ENCODE peak calls at places on chromosomes 2 and 18, in six cellular contexts. C, Y, G, Q, I and H are unnamed samples.

GRCh38 chr18:38450876-38451275 is 885.3 kb upstream of the CELF4 start:
- DNase-seq in C (no peak), Y (no peak), G (no peak), Q (no peak), I (no peak), H (no peak)

GRCh38 chr18:65056575-65056974 is 694.2 kb upstream of the CDH7 start:
- DNase-seq in C (no peak), Y (no peak), G (no peak), Q (no peak), I (no peak), H (no peak)

GRCh38 chr2:939936-940620 is 10.6 kb upstream of the SNTG2 start:
- DNase-seq in C (no peak), Y (no peak), G (no peak), Q (no peak), I (no peak), H (no peak)

GRCh38 chr2:111030271-111030891 is 90.3 kb upstream of the BCL2L11 start:
- DNase-seq in C (no peak), Y (no peak), G (no peak), Q (no peak), I (no peak), H (peak)

GRCh38 chr2:36058953-36059352 is 296.6 kb upstream of the CRIM1 start:
- DNase-seq in C (peak), Y (no peak), G (no peak), Q (no peak), I (no peak), H (peak)

GRCh38 chr2:226137201-226137811 is 662.3 kb downstream of the IRS1 start:
- DNase-seq in C (no peak), Y (no peak), G (peak), Q (no peak), I (peak), H (peak)

GRCh38 chr18:40222736-40223135 is 1732.3 kb upstream of the PIK3C3 start:
- DNase-seq in C (no peak), Y (no peak), G (no peak), Q (no peak), I (no peak), H (no peak)

GRCh38 chr2:19971691-19972090 is 18.2 kb downstream of the WDR35 start:
- DNase-seq in C (peak), Y (no peak), G (no peak), Q (no peak), I (no peak), H (no peak)

GRCh38 chr2:241803387-241804325 is 5.3 kb upstream of the NEU4 start:
- DNase-seq in C (peak), Y (no peak), G (no peak), Q (no peak), I (peak), H (peak)

GRCh38 chr2:86001326-86001725 is 104.4 kb downstream of the POLR1A start:
- DNase-seq in C (no peak), Y (no peak), G (no peak), Q (no peak), I (no peak), H (no peak)

GRCh38 chr2:219030177-219030940 is 11.0 kb downstream of the CFAP65 start:
- DNase-seq in C (no peak), Y (no peak), G (no peak), Q (no peak), I (no peak), H (no peak)

GRCh38 chr2:219029829-219030165 is 11.5 kb downstream of the CFAP65 start:
- DNase-seq in C (peak), Y (peak), G (peak), Q (no peak), I (peak), H (peak)

GRCh38 chr2:219031005-219031738 is 10.1 kb downstream of the CFAP65 start:
- DNase-seq in C (no peak), Y (no peak), G (no peak), Q (no peak), I (no peak), H (no peak)

GRCh38 chr2:219034823-219035222 is 6.5 kb downstream of the CFAP65 start:
- DNase-seq in C (no peak), Y (no peak), G (no peak), Q (no peak), I (no peak), H (no peak)

DNA sequence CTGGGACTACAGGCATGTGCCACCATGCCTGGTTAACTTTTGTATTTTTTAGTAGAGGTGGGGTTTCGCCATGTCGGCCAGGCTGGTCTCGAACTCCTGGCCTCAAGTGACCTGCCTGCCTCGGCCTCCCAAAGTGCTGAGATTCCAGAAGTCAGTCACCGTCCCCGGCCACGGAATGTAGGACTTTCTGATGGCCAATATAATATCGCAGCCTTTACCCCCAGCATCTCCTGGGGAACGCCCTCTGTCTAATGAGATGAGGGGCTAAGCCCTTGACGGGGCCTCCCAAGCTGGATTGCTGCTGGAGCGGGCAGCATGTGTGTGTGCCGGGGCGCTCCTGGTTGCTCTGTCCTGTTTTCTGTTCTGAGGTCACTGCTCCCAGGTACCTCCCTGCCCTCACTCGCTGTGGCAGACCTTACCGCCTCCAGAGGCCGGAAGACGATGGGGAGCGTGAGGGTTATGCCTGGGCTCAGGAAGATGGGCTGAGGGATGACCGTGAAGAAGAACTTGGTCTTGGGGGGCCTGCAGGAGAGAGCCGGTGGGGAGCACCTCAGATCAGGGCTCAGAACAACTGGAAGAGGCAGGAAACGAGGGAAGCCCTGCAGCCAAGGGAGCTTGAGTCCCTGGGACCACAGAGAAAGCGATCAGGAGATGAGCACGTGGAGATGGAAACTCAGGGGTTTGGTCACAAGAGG is 9.1 kb downstream of the CFAP65 start:
- DNase-seq in C (no peak), Y (no peak), G (no peak), Q (no peak), I (no peak), H (no peak)
- TF ChIP-seq MYC in C (no peak), Y (no peak), G (no peak), Q (no peak), I (no peak), H (no peak)

GRCh38 chr2:3942841-3943240 is 239.5 kb downstream of the DCDC2C start:
- DNase-seq in C (no peak), Y (no peak), G (no peak), Q (no peak), I (no peak), H (no peak)

GRCh38 chr2:3944071-3944470 is 240.7 kb downstream of the DCDC2C start:
- DNase-seq in C (no peak), Y (no peak), G (no peak), Q (no peak), I (no peak), H (no peak)

DNA sequence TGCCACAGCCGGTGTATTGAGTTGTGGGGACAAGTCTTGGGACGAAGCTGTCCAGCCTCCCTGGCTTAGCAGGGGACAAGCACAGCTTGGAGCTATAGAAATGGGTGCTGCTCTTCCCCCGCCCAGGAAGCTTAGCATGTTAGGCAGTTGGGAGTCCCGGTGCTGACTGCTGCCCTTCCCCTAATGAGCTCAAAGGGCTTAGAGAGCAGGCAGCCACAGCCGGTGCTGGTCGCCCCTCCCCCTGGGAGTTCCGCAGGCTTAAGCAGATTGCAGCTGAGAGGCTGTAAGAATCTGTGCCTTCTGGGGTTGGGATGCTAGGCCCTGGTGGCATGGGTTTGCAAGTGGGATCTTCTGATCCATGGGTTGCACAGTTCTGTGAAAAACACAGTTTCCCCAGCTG is 237.3 kb downstream of the DCDC2C start:
- DNase-seq in C (no peak), Y (no peak), G (no peak), Q (no peak), I (no peak), H (no peak)
- TF ChIP-seq MYC in C (no peak), Y (no peak), G (no peak), Q (no peak), I (no peak), H (no peak)

DNA sequence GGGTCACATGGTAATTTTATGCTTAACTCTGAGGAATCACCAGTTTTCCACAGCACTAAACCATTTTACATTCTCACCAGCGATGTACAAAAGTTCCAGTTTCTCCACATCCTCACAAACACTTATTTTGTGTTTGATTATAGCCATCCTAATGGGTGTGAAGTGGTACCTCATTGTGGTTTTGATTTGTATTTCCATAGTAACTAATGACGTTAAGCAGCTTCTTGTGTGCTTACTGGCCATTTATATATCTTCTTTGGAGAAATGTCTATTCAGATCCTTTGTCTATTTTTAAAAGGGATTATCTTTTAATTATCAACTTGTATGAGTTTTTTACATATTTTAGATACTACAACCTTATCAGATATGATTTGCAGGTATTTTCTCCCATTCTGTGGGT is 42.0 kb downstream of the CCDC150 start:
- DNase-seq in C (no peak), Y (no peak), G (no peak), Q (no peak), I (no peak), H (no peak)
- TF ChIP-seq MYC in C (no peak), Y (no peak), G (no peak), Q (no peak), I (no peak), H (no peak)

GRCh38 chr2:15905267-15905645 is 35.1 kb upstream of the MYCN start:
- DNase-seq in C (no peak), Y (no peak), G (no peak), Q (no peak), I (no peak), H (no peak)
- TF ChIP-seq MYC in C (no peak), Y (no peak), G (no peak), Q (no peak), I (no peak), H (no peak)